ENCODE peak calls at places on chromosomes 6 and 20, in ten cellular contexts. One of them, this sample, is unnamed.

GRCh38 chr6:42404494-42404893 is 47.2 kb downstream of the TRERF1 start:
- DNase-seq in stimulated activated CD4-positive, alpha-beta T cell treated with anti-CD3 and anti-CD28 coated beads, Interleukin-1b, Interleukin-23, amount 100 ng/mL, for 4 hours: no peak
- DNase-seq in NCI-H1105 treated with DMSO at 0.1 percent for 48 hours: no peak
- DNase-seq in ecto neural progenitor cell: peak; percentile 55
- DNase-seq in effector memory CD4-positive, alpha-beta T cell: no peak
- DNase-seq in M059J: peak; percentile 96
- DNase-seq in EL: peak; percentile 95
- DNase-seq in nephron progenitor cell: no peak
- DNase-seq in tibial artery: no peak
- DNase-seq in tibial nerve: no peak
- DNase-seq in this sample: peak; percentile 93

GRCh38 chr6:17389274-17389847 is 4.0 kb upstream of the CAP2 start:
- DNase-seq in stimulated activated CD4-positive, alpha-beta T cell treated with anti-CD3 and anti-CD28 coated beads, Interleukin-1b, Interleukin-23, amount 100 ng/mL, for 4 hours: no peak
- DNase-seq in NCI-H1105 treated with DMSO at 0.1 percent for 48 hours: no peak
- DNase-seq in ecto neural progenitor cell: no peak
- DNase-seq in effector memory CD4-positive, alpha-beta T cell: no peak
- DNase-seq in M059J: peak; percentile 29
- DNase-seq in EL: peak; percentile 70
- DNase-seq in nephron progenitor cell: no peak
- DNase-seq in tibial artery: no peak
- DNase-seq in tibial nerve: no peak
- DNase-seq in this sample: no peak

GRCh38 chr6:7640607-7641577 is 50.9 kb downstream of the SNRNP48 start:
- DNase-seq in stimulated activated CD4-positive, alpha-beta T cell treated with anti-CD3 and anti-CD28 coated beads, Interleukin-1b, Interleukin-23, amount 100 ng/mL, for 4 hours: no peak
- DNase-seq in NCI-H1105 treated with DMSO at 0.1 percent for 48 hours: no peak
- DNase-seq in ecto neural progenitor cell: no peak
- DNase-seq in effector memory CD4-positive, alpha-beta T cell: no peak
- DNase-seq in M059J: peak; percentile 83
- DNase-seq in EL: peak; percentile 79
- DNase-seq in nephron progenitor cell: no peak
- DNase-seq in tibial artery: no peak
- DNase-seq in tibial nerve: no peak
- DNase-seq in this sample: peak; percentile 82

GRCh38 chr20:32685541-32686529 is 12.1 kb upstream of the C20orf203 start:
- DNase-seq in stimulated activated CD4-positive, alpha-beta T cell treated with anti-CD3 and anti-CD28 coated beads, Interleukin-1b, Interleukin-23, amount 100 ng/mL, for 4 hours: no peak
- DNase-seq in NCI-H1105 treated with DMSO at 0.1 percent for 48 hours: no peak
- DNase-seq in ecto neural progenitor cell: peak; percentile 53
- DNase-seq in effector memory CD4-positive, alpha-beta T cell: no peak
- DNase-seq in M059J: peak; percentile 81
- DNase-seq in EL: peak; percentile 82
- DNase-seq in nephron progenitor cell: no peak
- DNase-seq in tibial artery: no peak
- DNase-seq in tibial nerve: peak; percentile 40
- DNase-seq in this sample: peak; percentile 24

GRCh38 chr20:19757973-19758887 is at the start of gene RIN2:
- DNase-seq in stimulated activated CD4-positive, alpha-beta T cell treated with anti-CD3 and anti-CD28 coated beads, Interleukin-1b, Interleukin-23, amount 100 ng/mL, for 4 hours: no peak
- DNase-seq in NCI-H1105 treated with DMSO at 0.1 percent for 48 hours: peak; percentile 80
- DNase-seq in ecto neural progenitor cell: peak; percentile 95
- DNase-seq in effector memory CD4-positive, alpha-beta T cell: no peak
- DNase-seq in M059J: peak; percentile 94
- DNase-seq in EL: peak; percentile 85
- DNase-seq in nephron progenitor cell: peak; percentile 95
- DNase-seq in tibial artery: peak; percentile 92
- DNase-seq in tibial nerve: peak; percentile 81
- DNase-seq in this sample: peak; percentile 89

GRCh38 chr6:55175078-55175777 is 913 bp downstream of the HCRTR2 start:
- DNase-seq in stimulated activated CD4-positive, alpha-beta T cell treated with anti-CD3 and anti-CD28 coated beads, Interleukin-1b, Interleukin-23, amount 100 ng/mL, for 4 hours: no peak
- DNase-seq in NCI-H1105 treated with DMSO at 0.1 percent for 48 hours: peak; percentile 19
- DNase-seq in ecto neural progenitor cell: no peak
- DNase-seq in effector memory CD4-positive, alpha-beta T cell: no peak
- DNase-seq in M059J: peak; percentile 3
- DNase-seq in EL: no peak
- DNase-seq in nephron progenitor cell: peak; percentile 4
- DNase-seq in tibial artery: no peak
- DNase-seq in tibial nerve: no peak
- DNase-seq in this sample: no peak

GRCh38 chr6:129801909-129802308 is 59.2 kb downstream of the TMEM244 start:
- DNase-seq in stimulated activated CD4-positive, alpha-beta T cell treated with anti-CD3 and anti-CD28 coated beads, Interleukin-1b, Interleukin-23, amount 100 ng/mL, for 4 hours: no peak
- DNase-seq in NCI-H1105 treated with DMSO at 0.1 percent for 48 hours: no peak
- DNase-seq in ecto neural progenitor cell: no peak
- DNase-seq in effector memory CD4-positive, alpha-beta T cell: no peak
- DNase-seq in M059J: no peak
- DNase-seq in EL: no peak
- DNase-seq in nephron progenitor cell: no peak
- DNase-seq in tibial artery: no peak
- DNase-seq in tibial nerve: no peak
- DNase-seq in this sample: no peak

GRCh38 chr6:117906905-117907599 is at the start of gene SLC35F1:
- DNase-seq in stimulated activated CD4-positive, alpha-beta T cell treated with anti-CD3 and anti-CD28 coated beads, Interleukin-1b, Interleukin-23, amount 100 ng/mL, for 4 hours: no peak
- DNase-seq in NCI-H1105 treated with DMSO at 0.1 percent for 48 hours: peak; percentile 67
- DNase-seq in ecto neural progenitor cell: peak; percentile 86
- DNase-seq in effector memory CD4-positive, alpha-beta T cell: no peak
- DNase-seq in M059J: peak; percentile 15
- DNase-seq in EL: peak; percentile 8
- DNase-seq in nephron progenitor cell: peak; percentile 85
- DNase-seq in tibial artery: no peak
- DNase-seq in tibial nerve: no peak
- DNase-seq in this sample: peak; percentile 40

GRCh38 chr6:129111853-129112252 is 228.9 kb downstream of the LAMA2 start:
- DNase-seq in stimulated activated CD4-positive, alpha-beta T cell treated with anti-CD3 and anti-CD28 coated beads, Interleukin-1b, Interleukin-23, amount 100 ng/mL, for 4 hours: no peak
- DNase-seq in NCI-H1105 treated with DMSO at 0.1 percent for 48 hours: no peak
- DNase-seq in ecto neural progenitor cell: no peak
- DNase-seq in effector memory CD4-positive, alpha-beta T cell: no peak
- DNase-seq in M059J: no peak
- DNase-seq in EL: no peak
- DNase-seq in nephron progenitor cell: no peak
- DNase-seq in tibial artery: no peak
- DNase-seq in tibial nerve: no peak
- DNase-seq in this sample: no peak

GRCh38 chr20:4135385-4136077 is 120.2 kb upstream of the RNF24 start:
- DNase-seq in stimulated activated CD4-positive, alpha-beta T cell treated with anti-CD3 and anti-CD28 coated beads, Interleukin-1b, Interleukin-23, amount 100 ng/mL, for 4 hours: no peak
- DNase-seq in NCI-H1105 treated with DMSO at 0.1 percent for 48 hours: no peak
- DNase-seq in ecto neural progenitor cell: no peak
- DNase-seq in effector memory CD4-positive, alpha-beta T cell: no peak
- DNase-seq in M059J: peak; percentile 100
- DNase-seq in EL: peak; percentile 99
- DNase-seq in nephron progenitor cell: no peak
- DNase-seq in tibial artery: no peak
- DNase-seq in tibial nerve: no peak
- DNase-seq in this sample: peak; percentile 97

GRCh38 chr6:45946352-45946751 is 69.3 kb downstream of the CLIC5 start:
- DNase-seq in stimulated activated CD4-positive, alpha-beta T cell treated with anti-CD3 and anti-CD28 coated beads, Interleukin-1b, Interleukin-23, amount 100 ng/mL, for 4 hours: no peak
- DNase-seq in NCI-H1105 treated with DMSO at 0.1 percent for 48 hours: no peak
- DNase-seq in ecto neural progenitor cell: no peak
- DNase-seq in effector memory CD4-positive, alpha-beta T cell: no peak
- DNase-seq in M059J: peak; percentile 49
- DNase-seq in EL: peak; percentile 66
- DNase-seq in nephron progenitor cell: no peak
- DNase-seq in tibial artery: peak; percentile 32
- DNase-seq in tibial nerve: peak; percentile 50
- DNase-seq in this sample: peak; percentile 71

GRCh38 chr6:8494730-8495129 is 59.4 kb upstream of the SLC35B3 start:
- DNase-seq in stimulated activated CD4-positive, alpha-beta T cell treated with anti-CD3 and anti-CD28 coated beads, Interleukin-1b, Interleukin-23, amount 100 ng/mL, for 4 hours: no peak
- DNase-seq in NCI-H1105 treated with DMSO at 0.1 percent for 48 hours: no peak
- DNase-seq in ecto neural progenitor cell: no peak
- DNase-seq in effector memory CD4-positive, alpha-beta T cell: no peak
- DNase-seq in M059J: peak; percentile 3
- DNase-seq in EL: no peak
- DNase-seq in nephron progenitor cell: no peak
- DNase-seq in tibial artery: no peak
- DNase-seq in tibial nerve: no peak
- DNase-seq in this sample: peak; percentile 30

GRCh38 chr6:13615802-13616140 is 636 bp downstream of the NOL7 start:
- DNase-seq in stimulated activated CD4-positive, alpha-beta T cell treated with anti-CD3 and anti-CD28 coated beads, Interleukin-1b, Interleukin-23, amount 100 ng/mL, for 4 hours: peak; percentile 13
- DNase-seq in NCI-H1105 treated with DMSO at 0.1 percent for 48 hours: peak; percentile 33
- DNase-seq in ecto neural progenitor cell: peak; percentile 61
- DNase-seq in effector memory CD4-positive, alpha-beta T cell: peak; percentile 19
- DNase-seq in M059J: peak; percentile 62
- DNase-seq in EL: peak; percentile 57
- DNase-seq in nephron progenitor cell: peak; percentile 71
- DNase-seq in tibial artery: peak; percentile 70
- DNase-seq in tibial nerve: peak; percentile 36
- DNase-seq in this sample: peak; percentile 55

GRCh38 chr20:24913076-24913628 is 35.9 kb upstream of the CST7 start:
- DNase-seq in stimulated activated CD4-positive, alpha-beta T cell treated with anti-CD3 and anti-CD28 coated beads, Interleukin-1b, Interleukin-23, amount 100 ng/mL, for 4 hours: no peak
- DNase-seq in NCI-H1105 treated with DMSO at 0.1 percent for 48 hours: no peak
- DNase-seq in ecto neural progenitor cell: no peak
- DNase-seq in effector memory CD4-positive, alpha-beta T cell: no peak
- DNase-seq in M059J: no peak
- DNase-seq in EL: no peak
- DNase-seq in nephron progenitor cell: no peak
- DNase-seq in tibial artery: no peak
- DNase-seq in tibial nerve: peak; percentile 1
- DNase-seq in this sample: no peak

GRCh38 chr6:4272996-4273395 is 137.6 kb upstream of the ECI2 start:
- DNase-seq in stimulated activated CD4-positive, alpha-beta T cell treated with anti-CD3 and anti-CD28 coated beads, Interleukin-1b, Interleukin-23, amount 100 ng/mL, for 4 hours: no peak
- DNase-seq in NCI-H1105 treated with DMSO at 0.1 percent for 48 hours: no peak
- DNase-seq in ecto neural progenitor cell: no peak
- DNase-seq in effector memory CD4-positive, alpha-beta T cell: no peak
- DNase-seq in M059J: peak; percentile 14
- DNase-seq in EL: no peak
- DNase-seq in nephron progenitor cell: no peak
- DNase-seq in tibial artery: no peak
- DNase-seq in tibial nerve: no peak
- DNase-seq in this sample: no peak

GRCh38 chr6:106736502-106736901 is 107.1 kb downstream of the QRSL1 start:
- DNase-seq in stimulated activated CD4-positive, alpha-beta T cell treated with anti-CD3 and anti-CD28 coated beads, Interleukin-1b, Interleukin-23, amount 100 ng/mL, for 4 hours: no peak
- DNase-seq in NCI-H1105 treated with DMSO at 0.1 percent for 48 hours: no peak
- DNase-seq in ecto neural progenitor cell: no peak
- DNase-seq in effector memory CD4-positive, alpha-beta T cell: no peak
- DNase-seq in M059J: peak; percentile 38
- DNase-seq in EL: no peak
- DNase-seq in nephron progenitor cell: no peak
- DNase-seq in tibial artery: no peak
- DNase-seq in tibial nerve: no peak
- DNase-seq in this sample: no peak

GRCh38 chr20:37526839-37527637 is 638 bp downstream of the BLCAP start:
- DNase-seq in stimulated activated CD4-positive, alpha-beta T cell treated with anti-CD3 and anti-CD28 coated beads, Interleukin-1b, Interleukin-23, amount 100 ng/mL, for 4 hours: no peak
- DNase-seq in NCI-H1105 treated with DMSO at 0.1 percent for 48 hours: no peak
- DNase-seq in ecto neural progenitor cell: no peak
- DNase-seq in effector memory CD4-positive, alpha-beta T cell: no peak
- DNase-seq in M059J: peak; percentile 53
- DNase-seq in EL: peak; percentile 47
- DNase-seq in nephron progenitor cell: no peak
- DNase-seq in tibial artery: no peak
- DNase-seq in tibial nerve: no peak
- DNase-seq in this sample: peak; percentile 37

GRCh38 chr6:19836799-19837510 is at the start of gene ID4:
- DNase-seq in stimulated activated CD4-positive, alpha-beta T cell treated with anti-CD3 and anti-CD28 coated beads, Interleukin-1b, Interleukin-23, amount 100 ng/mL, for 4 hours: no peak
- DNase-seq in NCI-H1105 treated with DMSO at 0.1 percent for 48 hours: peak; percentile 90
- DNase-seq in ecto neural progenitor cell: peak; percentile 97
- DNase-seq in effector memory CD4-positive, alpha-beta T cell: no peak
- DNase-seq in M059J: peak; percentile 94
- DNase-seq in EL: peak; percentile 91
- DNase-seq in nephron progenitor cell: peak; percentile 98
- DNase-seq in tibial artery: peak; percentile 97
- DNase-seq in tibial nerve: peak; percentile 80
- DNase-seq in this sample: peak; percentile 98

GRCh38 chr6:90295854-90296345 is 743 bp downstream of the BACH2 start:
- DNase-seq in stimulated activated CD4-positive, alpha-beta T cell treated with anti-CD3 and anti-CD28 coated beads, Interleukin-1b, Interleukin-23, amount 100 ng/mL, for 4 hours: peak; percentile 53
- DNase-seq in NCI-H1105 treated with DMSO at 0.1 percent for 48 hours: peak; percentile 63
- DNase-seq in ecto neural progenitor cell: peak; percentile 75
- DNase-seq in effector memory CD4-positive, alpha-beta T cell: peak; percentile 49
- DNase-seq in M059J: peak; percentile 42
- DNase-seq in EL: peak; percentile 62
- DNase-seq in nephron progenitor cell: peak; percentile 71
- DNase-seq in tibial artery: peak; percentile 68
- DNase-seq in tibial nerve: peak; percentile 70
- DNase-seq in this sample: peak; percentile 65

GRCh38 chr6:7146079-7146828 is 38.5 kb downstream of the RREB1 start:
- DNase-seq in stimulated activated CD4-positive, alpha-beta T cell treated with anti-CD3 and anti-CD28 coated beads, Interleukin-1b, Interleukin-23, amount 100 ng/mL, for 4 hours: no peak
- DNase-seq in NCI-H1105 treated with DMSO at 0.1 percent for 48 hours: no peak
- DNase-seq in ecto neural progenitor cell: no peak
- DNase-seq in effector memory CD4-positive, alpha-beta T cell: no peak
- DNase-seq in M059J: peak; percentile 69
- DNase-seq in EL: peak; percentile 55
- DNase-seq in nephron progenitor cell: no peak
- DNase-seq in tibial artery: peak; percentile 81
- DNase-seq in tibial nerve: peak; percentile 47
- DNase-seq in this sample: peak; percentile 69

GRCh38 chr6:154969796-154970195 is 25.3 kb upstream of the TIAM2 start:
- DNase-seq in stimulated activated CD4-positive, alpha-beta T cell treated with anti-CD3 and anti-CD28 coated beads, Interleukin-1b, Interleukin-23, amount 100 ng/mL, for 4 hours: no peak
- DNase-seq in NCI-H1105 treated with DMSO at 0.1 percent for 48 hours: no peak
- DNase-seq in ecto neural progenitor cell: no peak
- DNase-seq in effector memory CD4-positive, alpha-beta T cell: no peak
- DNase-seq in M059J: no peak
- DNase-seq in EL: no peak
- DNase-seq in nephron progenitor cell: no peak
- DNase-seq in tibial artery: no peak
- DNase-seq in tibial nerve: no peak
- DNase-seq in this sample: no peak

GRCh38 chr6:116799945-116800344 is 28.9 kb downstream of the GPRC6A start:
- DNase-seq in stimulated activated CD4-positive, alpha-beta T cell treated with anti-CD3 and anti-CD28 coated beads, Interleukin-1b, Interleukin-23, amount 100 ng/mL, for 4 hours: no peak
- DNase-seq in NCI-H1105 treated with DMSO at 0.1 percent for 48 hours: no peak
- DNase-seq in ecto neural progenitor cell: no peak
- DNase-seq in effector memory CD4-positive, alpha-beta T cell: no peak
- DNase-seq in M059J: no peak
- DNase-seq in EL: no peak
- DNase-seq in nephron progenitor cell: no peak
- DNase-seq in tibial artery: no peak
- DNase-seq in tibial nerve: no peak
- DNase-seq in this sample: no peak

GRCh38 chr20:3032624-3033023 is 10.8 kb upstream of the GNRH2 start:
- DNase-seq in stimulated activated CD4-positive, alpha-beta T cell treated with anti-CD3 and anti-CD28 coated beads, Interleukin-1b, Interleukin-23, amount 100 ng/mL, for 4 hours: no peak
- DNase-seq in NCI-H1105 treated with DMSO at 0.1 percent for 48 hours: no peak
- DNase-seq in ecto neural progenitor cell: no peak
- DNase-seq in effector memory CD4-positive, alpha-beta T cell: no peak
- DNase-seq in M059J: no peak
- DNase-seq in EL: no peak
- DNase-seq in nephron progenitor cell: no peak
- DNase-seq in tibial artery: peak; percentile 78
- DNase-seq in tibial nerve: peak; percentile 44
- DNase-seq in this sample: no peak

GRCh38 chr6:148814869-148815268 is 68.0 kb downstream of the UST start:
- DNase-seq in stimulated activated CD4-positive, alpha-beta T cell treated with anti-CD3 and anti-CD28 coated beads, Interleukin-1b, Interleukin-23, amount 100 ng/mL, for 4 hours: no peak
- DNase-seq in NCI-H1105 treated with DMSO at 0.1 percent for 48 hours: no peak
- DNase-seq in ecto neural progenitor cell: no peak
- DNase-seq in effector memory CD4-positive, alpha-beta T cell: no peak
- DNase-seq in M059J: no peak
- DNase-seq in EL: no peak
- DNase-seq in nephron progenitor cell: no peak
- DNase-seq in tibial artery: no peak
- DNase-seq in tibial nerve: no peak
- DNase-seq in this sample: no peak

GRCh38 chr6:169955796-169956493 is 204.5 kb downstream of the ERMARD start:
- DNase-seq in stimulated activated CD4-positive, alpha-beta T cell treated with anti-CD3 and anti-CD28 coated beads, Interleukin-1b, Interleukin-23, amount 100 ng/mL, for 4 hours: no peak
- DNase-seq in NCI-H1105 treated with DMSO at 0.1 percent for 48 hours: no peak
- DNase-seq in ecto neural progenitor cell: peak; percentile 35
- DNase-seq in effector memory CD4-positive, alpha-beta T cell: no peak
- DNase-seq in M059J: no peak
- DNase-seq in EL: no peak
- DNase-seq in nephron progenitor cell: no peak
- DNase-seq in tibial artery: no peak
- DNase-seq in tibial nerve: no peak
- DNase-seq in this sample: peak; percentile 5

GRCh38 chr20:56860413-56860812 is 231.3 kb downstream of the TFAP2C start:
- DNase-seq in stimulated activated CD4-positive, alpha-beta T cell treated with anti-CD3 and anti-CD28 coated beads, Interleukin-1b, Interleukin-23, amount 100 ng/mL, for 4 hours: no peak
- DNase-seq in NCI-H1105 treated with DMSO at 0.1 percent for 48 hours: no peak
- DNase-seq in ecto neural progenitor cell: no peak
- DNase-seq in effector memory CD4-positive, alpha-beta T cell: no peak
- DNase-seq in M059J: no peak
- DNase-seq in EL: no peak
- DNase-seq in nephron progenitor cell: no peak
- DNase-seq in tibial artery: no peak
- DNase-seq in tibial nerve: no peak
- DNase-seq in this sample: no peak

GRCh38 chr6:84220809-84221409 is 6.5 kb downstream of the CEP162 start:
- DNase-seq in stimulated activated CD4-positive, alpha-beta T cell treated with anti-CD3 and anti-CD28 coated beads, Interleukin-1b, Interleukin-23, amount 100 ng/mL, for 4 hours: no peak
- DNase-seq in NCI-H1105 treated with DMSO at 0.1 percent for 48 hours: peak; percentile 30
- DNase-seq in ecto neural progenitor cell: no peak
- DNase-seq in effector memory CD4-positive, alpha-beta T cell: no peak
- DNase-seq in M059J: peak; percentile 34
- DNase-seq in EL: peak; percentile 31
- DNase-seq in nephron progenitor cell: no peak
- DNase-seq in tibial artery: no peak
- DNase-seq in tibial nerve: no peak
- DNase-seq in this sample: no peak

GRCh38 chr20:34720266-34720665 is 16.1 kb downstream of the TP53INP2 start:
- DNase-seq in stimulated activated CD4-positive, alpha-beta T cell treated with anti-CD3 and anti-CD28 coated beads, Interleukin-1b, Interleukin-23, amount 100 ng/mL, for 4 hours: no peak
- DNase-seq in NCI-H1105 treated with DMSO at 0.1 percent for 48 hours: no peak
- DNase-seq in ecto neural progenitor cell: no peak
- DNase-seq in effector memory CD4-positive, alpha-beta T cell: no peak
- DNase-seq in M059J: no peak
- DNase-seq in EL: no peak
- DNase-seq in nephron progenitor cell: no peak
- DNase-seq in tibial artery: no peak
- DNase-seq in tibial nerve: no peak
- DNase-seq in this sample: no peak